ENCODE peak calls at places on chromosomes 3 and 15, in four cellular contexts. A is IMR-90, V is mesenchymal stem cell, J is mesendoderm. S is an unnamed sample.

GRCh38 chr3:159884661-159885402 is 103.8 kb upstream of the IL12A start:
- DNase-seq in A (peak; percentile 65), J (peak; percentile 47), V (peak; percentile 60), S (no peak)

GRCh38 chr15:53978248-53978906 is at the start of gene UNC13C:
- DNase-seq in J (peak; percentile 73), V (no peak), A (no peak), S (peak; percentile 71)

GRCh38 chr3:27467545-27467944 is 16.6 kb downstream of the SLC4A7 start:
- DNase-seq in J (peak; percentile 43), A (peak; percentile 61), V (peak; percentile 55), S (no peak)

GRCh38 chr15:20349774-20350498 is 191.7 kb downstream of the GOLGA6L6 start:
- DNase-seq in V (no peak), A (no peak), J (no peak), S (peak; percentile 27)

GRCh38 chr15:31398677-31399260 is 72.1 kb downstream of the KLF13 start:
- DNase-seq in J (no peak), A (no peak), V (no peak), S (peak; percentile 28)

GRCh38 chr3:156816091-156816793 is 9.9 kb upstream of the LEKR1 start:
- DNase-seq in A (peak; percentile 79), V (peak; percentile 94), J (no peak), S (peak; percentile 53)

GRCh38 chr15:71010997-71011396 is 104.3 kb upstream of the THSD4 start:
- DNase-seq in A (no peak), J (no peak), V (no peak), S (no peak)

GRCh38 chr3:134449277-134449676 is 36.5 kb downstream of the ANAPC13 start:
- DNase-seq in V (peak; percentile 32), A (peak; percentile 45), J (peak; percentile 84), S (peak; percentile 73)

GRCh38 chr15:50135123-50135541 is 16.1 kb upstream of the ATP8B4 start:
- DNase-seq in V (peak; percentile 67), J (no peak), A (peak; percentile 10), S (no peak)

GRCh38 chr3:126557761-126558160 is 971 bp downstream of the C3orf22 start:
- DNase-seq in J (peak; percentile 20), A (no peak), V (no peak), S (peak; percentile 34)

GRCh38 chr3:43285644-43286043 is 696 bp upstream of the SNRK start:
- DNase-seq in V (peak; percentile 4), A (no peak), J (peak; percentile 20), S (peak; percentile 49)

GRCh38 chr3:103919327-103919726 is 1447.4 kb upstream of the ALCAM start:
- DNase-seq in A (no peak), V (no peak), J (no peak), S (no peak)

GRCh38 chr3:193207290-193207689 is 33.7 kb upstream of the PLAAT1 start:
- DNase-seq in V (peak; percentile 9), J (no peak), A (no peak), S (no peak)

GRCh38 chr3:152419748-152420147 is 151.0 kb downstream of the MBNL1 start:
- DNase-seq in V (no peak), J (no peak), A (no peak), S (no peak)

GRCh38 chr15:39426552-39427532 is 154.0 kb upstream of the THBS1 start:
- DNase-seq in V (peak; percentile 52), A (peak; percentile 84), J (no peak), S (no peak)

GRCh38 chr3:54625805-54626787 is 301.8 kb downstream of the LRTM1 start:
- DNase-seq in A (no peak), J (no peak), V (no peak), S (no peak)

GRCh38 chr3:122214718-122215117 is 31.2 kb downstream of the CASR start:
- DNase-seq in A (no peak), J (no peak), V (no peak), S (no peak)

GRCh38 chr3:63877737-63878393 is 14.2 kb downstream of the ATXN7 start:
- DNase-seq in J (no peak), V (peak; percentile 14), A (peak; percentile 65), S (no peak)

GRCh38 chr3:148023994-148024393 is 614.8 kb downstream of the ZIC1 start:
- DNase-seq in V (peak; percentile 80), A (peak; percentile 86), J (no peak), S (no peak)

DNA sequence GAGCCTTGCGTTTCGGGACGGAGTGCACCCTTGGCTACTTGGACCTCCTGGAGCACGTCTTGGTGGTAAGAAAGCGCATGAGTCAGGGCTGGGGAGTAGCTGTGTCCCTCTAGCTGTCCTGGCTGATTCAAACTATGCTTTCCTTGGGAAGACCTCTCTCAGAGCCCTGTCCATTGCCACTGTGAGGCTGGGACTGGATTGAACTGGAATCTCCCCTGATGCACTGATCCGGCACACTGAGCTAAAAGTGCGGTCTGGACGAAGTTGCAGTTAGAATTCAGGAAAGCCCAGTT is 232.6 kb upstream of the TPM1 start:
- DNase-seq in A (peak; percentile 25), V (peak; percentile 86), J (no peak), S (no peak)
- H3K79me1 ChIP-seq in A (no peaks in the 10 kb centered on the region), V (no peaks in the 10 kb centered on the region), J (no peaks in the 10 kb centered on the region), S (no peaks in the 10 kb centered on the region)

GRCh38 chr3:128492353-128493220 is at the start of gene GATA2:
- DNase-seq in V (no peak), A (no peak), J (no peak), S (peak; percentile 53)
- H3K79me1 ChIP-seq in V (no peaks in the 10 kb centered on the region), A (peaks cover 5% of the 10 kb centered on the region), J (no peaks in the 10 kb centered on the region), S (no peaks in the 10 kb centered on the region)

GRCh38 chr15:66840615-66841014 is 138.6 kb downstream of the SMAD6 start:
- DNase-seq in J (no peak), V (peak; percentile 46), A (no peak), S (no peak)
- H3K79me1 ChIP-seq in J (no peaks in the 10 kb centered on the region), V (peaks cover 12% of the 10 kb centered on the region), A (peaks cover 18% of the 10 kb centered on the region), S (no peaks in the 10 kb centered on the region)

DNA sequence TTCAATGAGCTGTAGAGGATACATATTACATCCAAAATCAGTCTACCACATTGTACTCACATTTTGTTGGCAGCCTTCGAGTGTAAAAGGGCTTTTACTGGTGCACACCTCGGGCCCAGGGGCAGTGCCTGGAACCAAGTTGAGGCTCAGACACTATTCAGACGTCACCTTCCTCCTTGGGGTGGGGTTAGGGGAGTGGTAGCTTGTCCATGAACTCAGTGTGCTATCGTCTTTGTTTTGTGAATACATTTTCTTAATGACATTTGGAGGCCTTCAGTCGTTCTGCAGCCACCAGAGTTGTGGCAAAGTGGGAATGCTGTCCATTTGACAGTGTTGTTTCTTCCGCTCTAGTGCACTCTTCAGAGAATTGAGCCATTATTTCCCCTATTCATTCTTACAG is 114.2 kb downstream of the PGPEP1L start:
- DNase-seq in V (no peak), A (no peak), J (no peak), S (no peak)
- H3K79me1 ChIP-seq in V (peaks cover 16% of the 10 kb centered on the region), A (peaks cover 22% of the 10 kb centered on the region), J (peaks cover 20% of the 10 kb centered on the region), S (peaks cover 5% of the 10 kb centered on the region)

DNA sequence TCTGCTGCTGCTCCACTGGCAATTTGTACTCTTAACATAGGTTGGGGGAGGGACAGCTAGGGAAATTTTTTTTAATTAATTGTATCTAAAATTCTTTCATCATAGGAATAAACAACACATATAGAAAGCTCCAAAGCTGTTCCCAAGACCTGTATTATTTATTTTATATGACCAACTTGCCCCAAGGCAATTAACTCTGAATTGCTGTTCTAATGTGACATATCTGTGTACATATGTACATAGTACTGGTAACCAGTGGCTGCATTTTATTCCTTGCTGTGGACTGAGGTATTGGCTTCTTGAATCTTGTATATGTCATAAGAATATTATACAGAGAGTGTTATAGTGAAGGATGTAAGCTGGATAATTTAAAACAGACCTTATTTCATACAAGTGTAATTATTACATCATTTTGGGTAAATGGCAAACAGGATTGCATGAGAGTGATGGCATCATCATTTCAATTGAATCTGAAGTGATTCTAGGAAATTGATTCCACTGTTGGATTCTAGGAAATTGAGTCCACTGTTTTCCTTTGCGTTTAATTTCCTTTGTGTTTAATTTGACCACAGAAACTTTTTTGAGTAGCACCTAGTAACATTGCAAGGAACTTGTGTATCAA is 33.0 kb downstream of the B3GALNT1 start:
- DNase-seq in V (no peak), J (no peak), A (no peak), S (no peak)
- H3K79me1 ChIP-seq in V (no peaks in the 10 kb centered on the region), J (no peaks in the 10 kb centered on the region), A (no peaks in the 10 kb centered on the region), S (no peaks in the 10 kb centered on the region)